ENCODE peak calls at places on chromosomes 1 and 21, in seven cellular contexts. E is testis, U is heart left ventricle, G is body of pancreas, Z is lung, T is mucosa of descending colon, X is ovary. C is an unnamed sample. For H3K4me1, the result is how much of the 10 kb centered on the place peaks cover.

GRCh38 chr21:18759751-18760161 is 356.2 kb upstream of the TMPRSS15 start:
- DNase-seq in E (no peak), U (no peak), G (no peak), Z (no peak), T (no peak), X (no peak), C (no peak)

GRCh38 chr1:28104866-28105467 is 16.6 kb upstream of the EYA3 start:
- DNase-seq in E (peak), U (peak), G (peak), Z (peak), T (peak), X (no peak), C (peak)

GRCh38 chr1:45230537-45230936 is 24.1 kb upstream of the ZSWIM5 start:
- DNase-seq in E (no peak), U (no peak), G (peak), Z (no peak), T (peak), X (no peak), C (peak)

GRCh38 chr1:224615861-224616760 is at the start of gene CNIH3:
- DNase-seq in E (peak), U (no peak), G (peak), Z (no peak), T (peak), X (peak), C (peak)

GRCh38 chr1:94084085-94084484 is 36.9 kb downstream of the ABCA4 start:
- DNase-seq in E (no peak), U (no peak), G (no peak), Z (no peak), T (no peak), X (no peak), C (no peak)

GRCh38 chr1:206075786-206076725 is 23.1 kb downstream of the RHEX start:
- DNase-seq in E (no peak), U (no peak), G (no peak), Z (no peak), T (no peak), X (no peak), C (peak)

GRCh38 chr1:84944767-84945486 is 51.9 kb upstream of the LPAR3 start:
- DNase-seq in E (peak), U (peak), G (peak), Z (peak), T (peak), X (peak), C (peak)

GRCh38 chr1:164907666-164908065 is 348.7 kb downstream of the PBX1 start:
- DNase-seq in E (no peak), U (no peak), G (no peak), Z (no peak), T (no peak), X (no peak), C (no peak)

GRCh38 chr1:9849691-9850441 is 26.1 kb upstream of the CLSTN1 start:
- DNase-seq in E (no peak), U (no peak), G (no peak), Z (no peak), T (no peak), X (no peak), C (no peak)

GRCh38 chr1:64598100-64598571 is 128.2 kb downstream of the CACHD1 start:
- DNase-seq in E (no peak), U (no peak), G (no peak), Z (no peak), T (no peak), X (no peak), C (peak)

GRCh38 chr1:44619261-44619900 is 54.9 kb downstream of the TMEM53 start:
- DNase-seq in E (no peak), U (no peak), G (no peak), Z (no peak), T (no peak), X (no peak), C (no peak)

GRCh38 chr1:41455479-41456271 is 28.8 kb downstream of the EDN2 start:
- DNase-seq in E (no peak), U (peak), G (no peak), Z (no peak), T (no peak), X (no peak), C (peak)

GRCh38 chr1:233244183-233244582 is 51.3 kb downstream of the PCNX2 start:
- DNase-seq in E (no peak), U (no peak), G (peak), Z (no peak), T (peak), X (no peak), C (no peak)

GRCh38 chr21:43191521-43191920 is 22.7 kb downstream of the CRYAA start:
- DNase-seq in E (peak), U (no peak), G (no peak), Z (no peak), T (peak), X (peak), C (no peak)

GRCh38 chr1:244860914-244861610 is 3.3 kb downstream of the HNRNPU start:
- DNase-seq in E (no peak), U (no peak), G (no peak), Z (no peak), T (no peak), X (no peak), C (no peak)

GRCh38 chr1:53172751-53173498 is 23.7 kb upstream of the CPT2 start:
- DNase-seq in E (no peak), U (no peak), G (no peak), Z (no peak), T (no peak), X (no peak), C (no peak)

GRCh38 chr1:201479331-201479730 is 10.3 kb upstream of the PHLDA3 start:
- DNase-seq in E (no peak), U (peak), G (no peak), Z (no peak), T (no peak), X (no peak), C (no peak)

GRCh38 chr1:21022279-21023040 is 154.2 kb downstream of the EIF4G3 start:
- DNase-seq in E (peak), U (peak), G (peak), Z (peak), T (no peak), X (no peak), C (peak)

GRCh38 chr1:200095057-200095577 is 67.6 kb downstream of the NR5A2 start:
- DNase-seq in E (no peak), U (no peak), G (no peak), Z (no peak), T (no peak), X (no peak), C (no peak)

GRCh38 chr1:55057270-55057955 is 18.1 kb downstream of the PCSK9 start:
- DNase-seq in E (no peak), U (no peak), G (no peak), Z (no peak), T (no peak), X (no peak), C (no peak)

GRCh38 chr1:210292276-210292851 is 36.3 kb upstream of the HHAT start:
- DNase-seq in E (peak), U (peak), G (peak), Z (peak), T (peak), X (peak), C (peak)

GRCh38 chr21:26883768-26884167 is 38.6 kb upstream of the ADAMTS1 start:
- DNase-seq in E (no peak), U (no peak), G (no peak), Z (no peak), T (no peak), X (no peak), C (peak)

GRCh38 chr1:219160942-219161341 is 12.7 kb upstream of the LYPLAL1 start:
- DNase-seq in E (no peak), U (no peak), G (no peak), Z (no peak), T (no peak), X (no peak), C (no peak)

GRCh38 chr1:41767534-41767933 is 151.2 kb downstream of the HIVEP3 start:
- DNase-seq in E (no peak), U (no peak), G (no peak), Z (no peak), T (no peak), X (no peak), C (peak)

GRCh38 chr1:218887141-218887925 is 286.3 kb upstream of the LYPLAL1 start:
- DNase-seq in E (no peak), U (no peak), G (no peak), Z (no peak), T (no peak), X (no peak), C (no peak)

GRCh38 chr1:43930168-43930948 is 3.2 kb upstream of the ARTN start:
- DNase-seq in E (no peak), U (peak), G (peak), Z (no peak), T (no peak), X (no peak), C (peak)

GRCh38 chr1:7549693-7550161 is 221.4 kb upstream of the VAMP3 start:
- DNase-seq in E (no peak), U (no peak), G (no peak), Z (no peak), T (peak), X (no peak), C (no peak)

GRCh38 chr1:147496044-147496443 is 45.3 kb upstream of the BCL9 start:
- DNase-seq in E (no peak), U (no peak), G (no peak), Z (no peak), T (no peak), X (no peak), C (no peak)

GRCh38 chr1:201954263-201955008 is 867 bp upstream of the TIMM17A start:
- DNase-seq in E (no peak), U (no peak), G (no peak), Z (no peak), T (peak), X (peak), C (no peak)

GRCh38 chr1:204130178-204130577 is 21.7 kb downstream of the ETNK2 start:
- DNase-seq in E (peak), U (no peak), G (peak), Z (no peak), T (no peak), X (peak), C (peak)

GRCh38 chr1:99737016-99737415 is 29.4 kb downstream of the FRRS1 start:
- DNase-seq in E (peak), U (no peak), G (no peak), Z (no peak), T (no peak), X (no peak), C (no peak)

DNA sequence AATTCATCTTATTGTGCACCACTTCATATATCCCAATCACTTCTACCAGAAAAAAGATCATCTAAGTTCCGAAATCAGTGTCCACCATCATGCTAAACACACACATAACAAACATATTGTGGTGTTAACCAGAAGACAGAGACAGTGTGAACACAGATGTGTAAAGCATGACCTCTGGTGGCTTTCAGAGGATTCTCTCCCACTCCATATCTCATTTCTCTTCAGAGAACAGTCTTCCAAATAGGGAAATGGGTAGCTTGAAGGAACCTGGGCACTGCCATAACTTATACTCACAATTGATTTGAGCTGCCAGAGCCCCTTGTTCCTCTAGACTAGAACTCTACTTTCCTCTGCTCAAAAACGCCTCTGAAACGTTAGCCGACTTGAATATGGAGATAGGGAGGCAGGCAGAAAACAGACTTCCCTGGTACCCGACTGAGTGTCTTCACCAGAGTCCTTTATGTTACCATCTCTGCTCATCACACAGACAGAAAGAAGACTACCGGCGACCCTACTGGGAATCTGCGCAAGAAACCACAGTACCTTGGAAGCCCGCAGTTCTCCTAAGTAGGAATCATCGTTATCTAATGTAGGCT is 1.8 kb upstream of the ELAPOR1 start:
- DNase-seq in E (no peak), U (no peak), G (no peak), Z (no peak), T (no peak), X (no peak), C (no peak)
- H3K4me1 ChIP-seq in E (under half), U (under half), G (under half), Z (under half), T (under half), X (under half), C (under half)

GRCh38 chr1:22317231-22317919 is 134.3 kb upstream of the ZBTB40 start:
- DNase-seq in E (no peak), U (no peak), G (no peak), Z (no peak), T (no peak), X (no peak), C (no peak)
- TF ChIP-seq CTCF in E (no peak), U (peak), G (peak), Z (no peak), T (no peak), X (no peak), C (no peak)

GRCh38 chr1:214296860-214297699 is 16.1 kb downstream of the SMYD2 start:
- DNase-seq in E (no peak), U (no peak), G (no peak), Z (no peak), T (no peak), X (no peak), C (no peak)
- H3K4me3 ChIP-seq in E (no peak), U (no peak), G (no peak), Z (no peak), T (no peak), X (no peak), C (no peak)

DNA sequence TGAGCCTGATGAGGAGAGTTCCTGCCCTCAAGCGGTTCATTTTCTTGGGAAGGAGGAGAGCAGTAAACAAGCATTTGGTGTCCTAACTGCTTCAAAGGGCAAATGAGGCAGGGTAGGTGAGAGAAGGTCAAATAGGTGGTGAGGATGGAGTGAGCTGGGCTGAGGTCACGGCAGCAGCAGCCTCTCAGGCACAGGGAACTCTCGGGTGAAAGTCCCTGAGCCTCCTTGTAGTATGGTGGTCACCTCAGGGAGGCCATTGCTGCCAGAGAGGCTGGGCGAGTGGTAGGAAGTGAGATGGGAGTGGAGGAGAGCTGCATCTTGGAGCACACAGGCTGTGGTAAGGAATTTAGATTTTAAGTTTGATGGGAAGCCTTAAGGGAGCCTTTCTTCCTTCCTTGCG is 4.0 kb downstream of the ADARB1 start:
- DNase-seq in E (no peak), U (no peak), G (no peak), Z (no peak), T (no peak), X (no peak), C (no peak)
- H3K4me1 ChIP-seq in E (under half), U (half or more), G (under half), Z (under half), T (under half), X (under half), C (under half)

GRCh38 chr1:116153692-116154031 is 42.5 kb downstream of the MAB21L3 start:
- DNase-seq in E (no peak), U (no peak), G (no peak), Z (peak), T (no peak), X (no peak), C (no peak)
- TF ChIP-seq CTCF in E (no peak), U (no peak), G (no peak), Z (no peak), T (no peak), X (no peak), C (no peak)

GRCh38 chr1:179831852-179832699 is 45.5 kb downstream of the TOR1AIP2 start:
- DNase-seq in E (peak), U (no peak), G (no peak), Z (peak), T (no peak), X (no peak), C (peak)
- H3K4me3 ChIP-seq in E (no peak), U (no peak), G (no peak), Z (no peak), T (no peak), X (no peak), C (no peak)

DNA sequence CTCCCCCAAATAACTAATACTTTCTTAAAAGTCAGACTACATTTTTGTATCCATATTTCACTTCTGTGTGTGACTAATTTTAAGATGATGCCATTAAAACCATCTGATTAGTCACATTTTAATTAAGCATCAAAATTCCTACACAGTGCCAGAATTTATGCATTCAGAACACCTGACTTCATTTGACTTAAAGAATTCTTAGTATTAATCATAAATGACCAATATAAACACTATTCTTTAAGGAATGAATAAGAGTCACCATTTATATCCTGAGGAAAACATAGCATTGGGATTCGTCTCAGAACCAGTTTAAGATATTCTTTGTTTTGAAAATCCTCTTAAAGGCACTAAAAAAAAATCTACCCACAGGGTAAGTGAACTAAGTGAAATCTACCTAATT is 37.0 kb downstream of the TM2D1 start:
- DNase-seq in E (no peak), U (no peak), G (no peak), Z (no peak), T (no peak), X (no peak), C (no peak)
- H3K4me1 ChIP-seq in E (under half), U (under half), G (under half), Z (under half), T (under half), X (under half), C (under half)

C was measured in thyroid gland.